ENCODE peak calls at places on chromosomes 16 and 17, in nine cellular contexts. S is neuronal stem cell, V is fibroblast of lung, E is GM23248, B is MM.1S, M is neural progenitor cell, R is OCI-LY7, J is mesenchymal stem cell, H is IMR-90. I is an unnamed sample.
A peak's percentile ranks its signal among the peaks of the same experiment; 100 is the strongest.

GRCh38 chr16:10245002-10245401 is 62.8 kb upstream of the GRIN2A start:
- DNase-seq in S (no peak), V (no peak), E (no peak), B (no peak), M (no peak), R (no peak), J (no peak), H (no peak), I (no peak)

GRCh38 chr16:67930191-67930590 is 1.5 kb downstream of the CTRL start:
- DNase-seq in S (no peak), V (no peak), E (no peak), B (no peak), M (no peak), R (no peak), J (no peak), H (no peak), I (no peak)

GRCh38 chr17:38943607-38944006 is 18.2 kb downstream of the LASP1NB start:
- DNase-seq in S (no peak), V (no peak), E (no peak), B (peak; percentile 63), M (no peak), R (peak; percentile 21), J (no peak), H (peak; percentile 37), I (no peak)

GRCh38 chr17:37640016-37640415 is 3.2 kb downstream of the DDX52 start:
- DNase-seq in S (no peak), V (no peak), E (no peak), B (no peak), M (no peak), R (no peak), J (no peak), H (no peak), I (no peak)

GRCh38 chr17:34771891-34772290 is 189.4 kb downstream of the CCT6B start:
- DNase-seq in S (no peak), V (no peak), E (no peak), B (no peak), M (no peak), R (no peak), J (no peak), H (no peak), I (no peak)

GRCh38 chr17:31494259-31495048 is 103.0 kb downstream of the RAB11FIP4 start:
- DNase-seq in S (no peak), V (no peak), E (no peak), B (no peak), M (no peak), R (peak; percentile 46), J (no peak), H (no peak), I (no peak)

GRCh38 chr16:11263737-11264136 is 5.4 kb downstream of the TNP2 start:
- DNase-seq in S (no peak), V (no peak), E (no peak), B (no peak), M (no peak), R (no peak), J (no peak), H (no peak), I (no peak)

GRCh38 chr17:68344701-68345136 is 53.4 kb downstream of the ARSG start:
- DNase-seq in S (peak; percentile 23), V (no peak), E (no peak), B (no peak), M (peak; percentile 69), R (peak; percentile 53), J (no peak), H (no peak), I (no peak)

GRCh38 chr16:53212899-53213235 is 158.1 kb downstream of the CHD9 start:
- DNase-seq in S (no peak), V (no peak), E (peak; percentile 36), B (no peak), M (no peak), R (no peak), J (no peak), H (no peak), I (no peak)

GRCh38 chr16:53213542-53213941 is 158.8 kb downstream of the CHD9 start:
- DNase-seq in S (no peak), V (no peak), E (no peak), B (no peak), M (no peak), R (no peak), J (no peak), H (no peak), I (no peak)

GRCh38 chr16:53207810-53208752 is 153.3 kb downstream of the CHD9 start:
- DNase-seq in S (peak; percentile 80), V (peak; percentile 87), E (peak; percentile 89), B (no peak), M (peak; percentile 86), R (peak; percentile 88), J (peak; percentile 91), H (peak; percentile 83), I (peak; percentile 19)

GRCh38 chr16:53209489-53209888 is 154.7 kb downstream of the CHD9 start:
- DNase-seq in S (no peak), V (no peak), E (peak; percentile 23), B (no peak), M (no peak), R (peak; percentile 19), J (no peak), H (no peak), I (no peak)

DNA sequence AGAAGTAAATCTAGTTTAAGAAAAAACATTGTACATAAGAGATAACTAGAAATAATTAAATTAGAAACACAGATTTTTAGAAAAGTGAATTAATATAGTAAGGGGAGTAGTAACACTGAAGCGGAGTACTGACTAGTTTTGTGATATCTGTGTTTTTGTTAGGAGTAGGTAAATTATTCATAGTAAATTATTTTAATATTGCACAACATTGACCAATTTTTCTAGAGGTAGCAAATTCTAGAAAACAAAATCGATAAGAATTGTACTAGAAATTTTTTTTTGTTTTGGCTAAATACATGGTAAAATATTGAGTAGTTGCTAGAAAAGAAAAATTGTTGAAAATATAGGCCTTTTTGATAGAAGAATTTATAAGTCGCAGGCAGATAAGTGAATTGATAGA is 156.5 kb downstream of the CHD9 start:
- DNase-seq in S (no peak), V (no peak), E (no peak), B (no peak), M (no peak), R (no peak), J (no peak), H (no peak), I (no peak)
- H3K4me3 ChIP-seq in S (no peak overlapping the region), V (peak overlapping the region; percentile 97), E (peak overlapping the region; percentile 76), B (no peak overlapping the region), M (peak overlapping the region; percentile 77), R (peak overlapping the region; percentile 88), J (peak overlapping the region; percentile 84), H (no peak overlapping the region), I (no peak overlapping the region)

GRCh38 chr16:27403601-27403992 is 1.6 kb downstream of the IL21R start:
- DNase-seq in S (no peak), V (no peak), E (no peak), B (no peak), M (no peak), R (no peak), J (no peak), H (no peak), I (no peak)

GRCh38 chr16:27400751-27401620 is 988 bp upstream of the IL21R start:
- DNase-seq in S (no peak), V (peak; percentile 75), E (peak; percentile 75), B (no peak), M (no peak), R (no peak), J (no peak), H (peak; percentile 40), I (no peak)

GRCh38 chr16:27402964-27403600 is 1.1 kb downstream of the IL21R start:
- DNase-seq in S (no peak), V (no peak), E (no peak), B (no peak), M (no peak), R (peak; percentile 85), J (no peak), H (no peak), I (no peak)

GRCh38 chr16:27402569-27402963 is 592 bp downstream of the IL21R start:
- DNase-seq in S (no peak), V (no peak), E (no peak), B (no peak), M (no peak), R (no peak), J (no peak), H (no peak), I (no peak)

DNA sequence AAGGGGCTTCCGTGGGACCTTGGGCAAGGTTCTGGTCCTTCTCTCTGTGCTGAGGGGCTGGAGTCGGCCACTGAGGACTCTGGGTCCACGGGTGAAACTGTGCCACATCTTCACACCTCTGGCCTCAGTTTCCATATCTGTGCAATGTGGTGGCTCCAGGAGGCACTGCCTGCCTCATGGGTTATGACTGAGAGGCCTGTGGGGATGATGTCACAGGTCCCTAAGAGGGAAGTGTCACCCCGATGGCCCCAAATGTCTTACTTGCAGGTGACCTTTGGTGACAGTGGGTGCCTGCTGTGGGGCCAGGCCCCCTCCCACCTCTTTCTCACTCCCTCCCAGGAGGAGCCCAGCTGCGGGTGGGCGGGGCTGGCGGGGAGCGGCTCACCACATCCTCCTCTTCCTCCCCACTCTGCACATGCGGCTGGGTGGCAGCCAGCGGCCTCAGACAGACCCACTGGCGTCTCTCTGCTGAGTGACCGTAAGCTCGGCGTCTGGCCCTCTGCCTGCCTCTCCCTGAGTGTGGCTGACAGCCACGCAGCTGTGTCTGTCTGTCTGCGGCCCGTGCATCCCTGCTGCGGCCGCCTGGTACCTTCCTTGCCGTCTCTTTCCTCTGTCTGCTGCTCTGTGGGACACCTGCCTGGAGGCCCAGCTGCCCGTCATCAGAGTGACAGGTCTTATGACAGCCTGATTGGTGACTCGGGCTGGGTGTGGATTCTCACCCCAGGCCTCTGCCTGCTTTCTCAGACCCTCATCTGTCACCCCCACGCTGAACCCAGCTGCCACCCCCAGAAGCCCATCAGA is at the start of gene IL21R:
- DNase-seq in S (no peak), V (peak; percentile 80), E (peak; percentile 92), B (peak; percentile 74), M (peak; percentile 14), R (peak; percentile 87), J (no peak), H (peak; percentile 61), I (no peak)
- H3K4me2 ChIP-seq in S (no peak within 1 kb of the TSS), V (peak within 1 kb of the TSS; percentile 40), E (peak within 1 kb of the TSS; percentile 17), B (peak within 1 kb of the TSS; percentile 98), M (no peak within 1 kb of the TSS), R (peak within 1 kb of the TSS; percentile 96), J (no peak within 1 kb of the TSS), H (peak within 1 kb of the TSS; percentile 47), I (no peak within 1 kb of the TSS)

DNA sequence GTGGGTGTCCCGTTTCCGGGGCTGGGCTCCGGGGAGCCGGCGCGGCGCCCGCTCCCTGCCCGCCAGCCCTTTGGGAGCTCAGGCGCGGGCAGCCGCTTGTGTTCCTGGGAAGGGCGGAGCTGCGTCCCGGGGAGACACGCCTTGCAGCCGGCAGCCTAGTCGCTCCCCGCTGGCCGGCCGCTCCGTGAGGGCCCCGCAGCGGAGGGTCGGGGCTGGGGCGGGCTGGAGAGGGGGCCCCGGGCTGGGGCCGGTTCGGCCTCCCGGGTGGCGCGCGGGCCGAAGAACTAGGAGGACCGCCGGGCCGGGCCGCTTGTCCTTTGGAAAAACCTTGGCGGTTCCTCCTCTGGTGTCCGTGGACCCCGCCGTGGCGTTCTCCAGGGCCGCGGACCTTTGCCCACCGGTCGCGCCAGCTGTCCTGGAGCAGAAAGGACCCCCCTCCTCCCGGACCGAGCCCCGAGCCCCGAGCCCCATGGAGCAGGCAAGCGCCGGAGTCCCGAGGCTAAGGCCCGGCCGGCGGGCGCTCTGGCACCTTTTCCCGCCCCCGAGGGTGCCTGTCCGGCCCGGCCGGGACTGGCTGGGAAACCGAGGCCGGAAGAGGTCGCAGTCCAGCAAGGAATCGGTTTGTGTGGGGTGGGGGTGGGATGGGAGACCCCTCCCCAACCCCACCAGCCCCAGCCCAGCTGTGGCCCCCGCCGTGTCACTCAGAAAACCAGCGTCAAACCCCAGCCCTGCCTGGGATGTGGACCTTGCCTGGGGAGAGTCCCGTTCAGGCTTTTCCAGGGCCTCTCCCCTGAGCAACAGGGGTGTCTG is 6.8 kb upstream of the TBC1D3B start:
- DNase-seq in S (peak; percentile 77), V (peak; percentile 78), E (peak; percentile 97), B (peak; percentile 87), M (peak; percentile 94), R (no peak), J (peak; percentile 78), H (peak; percentile 54), I (peak; percentile 39)
- H3K4me3 ChIP-seq in S (peak overlapping the region; percentile 74), V (peak overlapping the region; percentile 39), E (peak overlapping the region; percentile 75), B (peak overlapping the region; percentile 67), M (peak overlapping the region; percentile 58), R (no peak overlapping the region), J (peak overlapping the region; percentile 74), H (peak overlapping the region; percentile 27), I (peak overlapping the region; percentile 63)

DNA sequence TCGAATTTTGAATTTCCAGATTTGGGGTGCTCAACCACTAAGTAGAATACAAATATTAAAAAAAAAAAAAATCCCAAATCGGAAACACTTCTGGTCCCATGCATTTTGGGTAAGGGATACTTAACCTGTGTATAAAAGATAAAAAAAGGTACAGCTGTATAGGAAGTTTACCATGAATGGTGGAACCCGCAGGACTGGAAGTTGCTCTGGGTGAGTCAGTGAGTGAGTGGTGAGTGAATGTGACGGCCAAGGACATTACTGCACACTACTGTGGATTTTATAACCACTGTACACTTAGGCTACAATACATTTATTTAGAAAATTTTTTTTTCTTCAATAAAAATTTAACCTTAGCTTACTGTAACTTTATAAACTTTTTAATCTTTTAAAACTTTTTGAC is 71.3 kb upstream of the BCAR1 start:
- DNase-seq in S (no peak), V (peak; percentile 51), E (peak; percentile 68), B (no peak), M (no peak), R (no peak), J (peak; percentile 66), H (peak; percentile 64), I (no peak)
- H3K4me2 ChIP-seq in S (no peak overlapping the region), V (no peak overlapping the region), E (peak overlapping the region; percentile 51), B (no peak overlapping the region), M (no peak overlapping the region), R (no peak overlapping the region), J (no peak overlapping the region), H (no peak overlapping the region), I (no peak overlapping the region)

I was measured in HCT116.